ENCODE peak calls at places on chromosomes 1 and 21, in eight cellular contexts. A, Z, E, U, B, J, I and H are unnamed samples.

GRCh38 chr1:193799948-193800690 is 613.7 kb upstream of the B3GALT2 start:
- DNase-seq in A (no peak), E (no peak), I (no peak), Z (no peak), J (no peak), B (no peak), U (no peak), H (no peak)

GRCh38 chr1:174828264-174828663 is 171.5 kb upstream of the CACYBP start:
- DNase-seq in Z (no peak), B (no peak), J (no peak), I (no peak), U (no peak), E (no peak), A (no peak), H (no peak)

GRCh38 chr1:154453577-154454352 is 48.3 kb upstream of the TDRD10 start:
- DNase-seq in U (peak; percentile 26), I (no peak), E (no peak), B (no peak), A (no peak), J (peak; percentile 33), Z (no peak), H (peak; percentile 73)

GRCh38 chr1:59427155-59427554 is 130.3 kb downstream of the FGGY start:
- DNase-seq in B (no peak), E (no peak), I (no peak), J (peak; percentile 13), Z (no peak), A (no peak), U (peak; percentile 90), H (peak; percentile 85)

GRCh38 chr1:205675247-205675646 is 5.1 kb downstream of the SLC45A3 start:
- DNase-seq in B (no peak), A (no peak), U (no peak), I (no peak), J (no peak), Z (no peak), E (no peak), H (no peak)

GRCh38 chr1:210907406-210907805 is 226.5 kb downstream of the KCNH1 start:
- DNase-seq in J (no peak), I (no peak), A (no peak), U (no peak), B (no peak), Z (no peak), E (no peak), H (no peak)

GRCh38 chr1:183885142-183885735 is 80.3 kb downstream of the RGL1 start:
- DNase-seq in E (no peak), B (no peak), J (no peak), U (no peak), I (no peak), A (no peak), Z (no peak), H (no peak)

GRCh38 chr1:99707535-99708142 is 58.8 kb downstream of the FRRS1 start:
- DNase-seq in J (peak; percentile 28), I (no peak), Z (peak; percentile 51), U (peak; percentile 70), E (peak; percentile 45), B (peak; percentile 70), A (peak; percentile 13), H (peak; percentile 49)

GRCh38 chr1:109208847-109209463 is 4.8 kb upstream of the SARS1 start:
- DNase-seq in A (no peak), B (no peak), E (no peak), I (no peak), Z (no peak), U (no peak), J (no peak), H (peak; percentile 62)

GRCh38 chr1:42737257-42737656 is 2.8 kb downstream of the CLDN19 start:
- DNase-seq in A (no peak), I (no peak), B (peak; percentile 34), Z (no peak), E (no peak), U (no peak), J (peak; percentile 19), H (no peak)

GRCh38 chr1:44012411-44012810 is 18.9 kb downstream of the SLC6A9 start:
- DNase-seq in B (no peak), I (no peak), A (no peak), J (no peak), Z (no peak), E (no peak), U (no peak), H (no peak)

GRCh38 chr21:32929633-32930038 is 96.1 kb upstream of the OLIG2 start:
- DNase-seq in U (no peak), J (no peak), Z (no peak), I (no peak), A (no peak), E (no peak), B (no peak), H (no peak)

GRCh38 chr1:231792634-231793033 is 166.0 kb downstream of the DISC1 start:
- DNase-seq in I (no peak), J (no peak), A (no peak), E (no peak), U (no peak), B (no peak), Z (no peak), H (no peak)